ENCODE peak calls at places on chromosomes 16 and 17, in six cellular contexts. One of them, this sample, is unnamed.

GRCh38 chr16:58230259-58230658 is 32.4 kb upstream of the CSNK2A2 start:
- DNase-seq in mesendoderm: no peak
- DNase-seq in H9: no peak
- DNase-seq in H1: no peak
- DNase-seq in mesenchymal stem cell: no peak
- DNase-seq in IMR-90: no peak
- DNase-seq in this sample: no peak

GRCh38 chr16:47136101-47136820 is 7.5 kb downstream of the NETO2 start:
- DNase-seq in mesendoderm: peak
- DNase-seq in H9: no peak
- DNase-seq in H1: no peak
- DNase-seq in mesenchymal stem cell: peak
- DNase-seq in IMR-90: peak
- DNase-seq in this sample: no peak

GRCh38 chr17:49359990-49360795 is 1.9 kb downstream of the ZNF652 start:
- DNase-seq in mesendoderm: no peak
- DNase-seq in H9: peak
- DNase-seq in H1: no peak
- DNase-seq in mesenchymal stem cell: peak
- DNase-seq in IMR-90: no peak
- DNase-seq in this sample: no peak

GRCh38 chr17:34059423-34060220 is 195.5 kb upstream of the CCL2 start:
- DNase-seq in mesendoderm: no peak
- DNase-seq in H9: no peak
- DNase-seq in H1: no peak
- DNase-seq in mesenchymal stem cell: no peak
- DNase-seq in IMR-90: no peak
- DNase-seq in this sample: no peak

GRCh38 chr16:21219551-21219950 is 8.2 kb upstream of the ZP2 start:
- DNase-seq in mesendoderm: no peak
- DNase-seq in H9: no peak
- DNase-seq in H1: no peak
- DNase-seq in mesenchymal stem cell: no peak
- DNase-seq in IMR-90: no peak
- DNase-seq in this sample: no peak

GRCh38 chr17:4953461-4953961 is 2.6 kb downstream of the ENO3 start:
- DNase-seq in mesendoderm: no peak
- DNase-seq in H9: no peak
- DNase-seq in H1: no peak
- DNase-seq in mesenchymal stem cell: no peak
- DNase-seq in IMR-90: peak
- DNase-seq in this sample: no peak

GRCh38 chr17:43356999-43357398 is 41.8 kb upstream of the ARL4D start:
- DNase-seq in mesendoderm: no peak
- DNase-seq in H9: no peak
- DNase-seq in H1: no peak
- DNase-seq in mesenchymal stem cell: peak
- DNase-seq in IMR-90: peak
- DNase-seq in this sample: no peak

GRCh38 chr16:9053006-9053601 is 38.3 kb upstream of the HAPSTR1 start:
- DNase-seq in mesendoderm: peak
- DNase-seq in H9: peak
- DNase-seq in H1: peak
- DNase-seq in mesenchymal stem cell: peak
- DNase-seq in IMR-90: peak
- DNase-seq in this sample: peak

GRCh38 chr17:18966831-18967624 is 15.1 kb downstream of the SLC5A10 start:
- DNase-seq in mesendoderm: peak
- DNase-seq in H9: peak
- DNase-seq in H1: peak
- DNase-seq in mesenchymal stem cell: no peak
- DNase-seq in IMR-90: peak
- DNase-seq in this sample: peak

GRCh38 chr17:76252040-76252954 is 12.0 kb upstream of the RNF157 start:
- DNase-seq in mesendoderm: no peak
- DNase-seq in H9: no peak
- DNase-seq in H1: no peak
- DNase-seq in mesenchymal stem cell: peak
- DNase-seq in IMR-90: peak
- DNase-seq in this sample: no peak

GRCh38 chr17:17091856-17092756 is 49.8 kb downstream of the MPRIP start:
- DNase-seq in mesendoderm: peak
- DNase-seq in H9: no peak
- DNase-seq in H1: no peak
- DNase-seq in mesenchymal stem cell: no peak
- DNase-seq in IMR-90: no peak
- DNase-seq in this sample: no peak

GRCh38 chr17:17093764-17094163 is 51.5 kb downstream of the MPRIP start:
- DNase-seq in mesendoderm: no peak
- DNase-seq in H9: no peak
- DNase-seq in H1: no peak
- DNase-seq in mesenchymal stem cell: no peak
- DNase-seq in IMR-90: no peak
- DNase-seq in this sample: no peak

GRCh38 chr17:17097763-17098345 is 55.6 kb downstream of the MPRIP start:
- DNase-seq in mesendoderm: no peak
- DNase-seq in H9: no peak
- DNase-seq in H1: no peak
- DNase-seq in mesenchymal stem cell: no peak
- DNase-seq in IMR-90: no peak
- DNase-seq in this sample: no peak

GRCh38 chr17:17098426-17099035 is 56.3 kb downstream of the MPRIP start:
- DNase-seq in mesendoderm: no peak
- DNase-seq in H9: no peak
- DNase-seq in H1: no peak
- DNase-seq in mesenchymal stem cell: peak
- DNase-seq in IMR-90: peak
- DNase-seq in this sample: no peak

DNA sequence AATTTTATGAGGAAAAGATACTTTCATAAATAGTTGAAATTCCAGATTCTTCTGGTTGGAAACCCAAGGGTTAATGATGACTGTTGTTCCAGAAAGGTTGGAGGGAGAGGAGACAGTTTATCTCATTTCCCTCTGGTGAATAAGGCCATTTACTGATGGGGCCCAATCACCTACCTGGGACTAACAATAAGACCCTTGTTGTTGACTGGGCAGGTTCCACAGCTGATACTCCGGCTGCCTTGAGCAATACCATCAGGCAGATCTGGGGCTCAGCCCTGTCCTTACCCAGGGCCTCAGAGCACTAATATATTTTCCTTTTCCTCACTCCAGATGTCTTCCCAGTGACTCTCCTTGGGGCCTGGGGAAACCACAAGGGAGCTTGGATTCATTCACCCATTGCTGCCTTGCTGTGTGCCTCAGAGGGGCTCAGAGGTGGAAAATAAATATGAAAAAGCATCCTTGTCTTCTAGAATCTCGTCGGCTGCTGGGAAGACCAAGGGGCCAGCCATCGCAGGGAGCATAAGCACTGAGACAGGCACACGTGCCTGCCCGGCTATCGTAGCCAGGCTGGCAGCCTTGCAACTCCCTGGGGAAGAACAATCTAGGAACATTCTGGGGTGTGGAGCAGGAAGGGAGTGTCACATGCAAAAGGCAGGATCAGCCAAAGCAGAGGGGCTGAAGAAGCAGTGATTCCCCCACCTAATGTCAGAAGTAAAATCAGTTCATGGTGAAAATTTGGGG is 54.4 kb downstream of the MPRIP start:
- DNase-seq in mesendoderm: peak
- DNase-seq in H9: no peak
- DNase-seq in H1: no peak
- DNase-seq in mesenchymal stem cell: peak
- DNase-seq in IMR-90: peak
- DNase-seq in this sample: no peak
- H3K27ac ChIP-seq in mesendoderm: no peak
- H3K27ac ChIP-seq in H9: no peak
- H3K27ac ChIP-seq in H1: peak
- H3K27ac ChIP-seq in mesenchymal stem cell: peak
- H3K27ac ChIP-seq in IMR-90: peak
- H3K27ac ChIP-seq in this sample: no peak

GRCh38 chr17:12625092-12625491 is 40.6 kb upstream of the MYOCD start:
- DNase-seq in mesendoderm: no peak
- DNase-seq in H9: peak
- DNase-seq in H1: no peak
- DNase-seq in mesenchymal stem cell: no peak
- DNase-seq in IMR-90: no peak
- DNase-seq in this sample: no peak
- H2BK5ac ChIP-seq in mesendoderm: peak
- H2BK5ac ChIP-seq in H9: no peak
- H2BK5ac ChIP-seq in H1: peak
- H2BK5ac ChIP-seq in mesenchymal stem cell: no peak
- H2BK5ac ChIP-seq in IMR-90: peak
- H2BK5ac ChIP-seq in this sample: no peak

GRCh38 chr17:17044846-17045561 is 2.7 kb downstream of the MPRIP start:
- DNase-seq in mesendoderm: peak
- DNase-seq in H9: peak
- DNase-seq in H1: no peak
- DNase-seq in mesenchymal stem cell: peak
- DNase-seq in IMR-90: peak
- DNase-seq in this sample: no peak

GRCh38 chr17:17042851-17043667 is 802 bp downstream of the MPRIP start:
- DNase-seq in mesendoderm: peak
- DNase-seq in H9: peak
- DNase-seq in H1: no peak
- DNase-seq in mesenchymal stem cell: peak
- DNase-seq in IMR-90: peak
- DNase-seq in this sample: peak

GRCh38 chr17:17042381-17042736 is at the start of gene MPRIP:
- DNase-seq in mesendoderm: no peak
- DNase-seq in H9: no peak
- DNase-seq in H1: no peak
- DNase-seq in mesenchymal stem cell: no peak
- DNase-seq in IMR-90: no peak
- DNase-seq in this sample: no peak

GRCh38 chr17:17041571-17042380 is 481 bp upstream of the MPRIP start:
- DNase-seq in mesendoderm: peak
- DNase-seq in H9: peak
- DNase-seq in H1: peak
- DNase-seq in mesenchymal stem cell: peak
- DNase-seq in IMR-90: peak
- DNase-seq in this sample: peak

GRCh38 chr17:17043668-17044226 is 1.5 kb downstream of the MPRIP start:
- DNase-seq in mesendoderm: peak
- DNase-seq in H9: peak
- DNase-seq in H1: no peak
- DNase-seq in mesenchymal stem cell: peak
- DNase-seq in IMR-90: peak
- DNase-seq in this sample: peak
- H3K27ac ChIP-seq in mesendoderm: no peak
- H3K27ac ChIP-seq in H9: no peak
- H3K27ac ChIP-seq in H1: no peak
- H3K27ac ChIP-seq in mesenchymal stem cell: peak
- H3K27ac ChIP-seq in IMR-90: peak
- H3K27ac ChIP-seq in this sample: no peak

DNA sequence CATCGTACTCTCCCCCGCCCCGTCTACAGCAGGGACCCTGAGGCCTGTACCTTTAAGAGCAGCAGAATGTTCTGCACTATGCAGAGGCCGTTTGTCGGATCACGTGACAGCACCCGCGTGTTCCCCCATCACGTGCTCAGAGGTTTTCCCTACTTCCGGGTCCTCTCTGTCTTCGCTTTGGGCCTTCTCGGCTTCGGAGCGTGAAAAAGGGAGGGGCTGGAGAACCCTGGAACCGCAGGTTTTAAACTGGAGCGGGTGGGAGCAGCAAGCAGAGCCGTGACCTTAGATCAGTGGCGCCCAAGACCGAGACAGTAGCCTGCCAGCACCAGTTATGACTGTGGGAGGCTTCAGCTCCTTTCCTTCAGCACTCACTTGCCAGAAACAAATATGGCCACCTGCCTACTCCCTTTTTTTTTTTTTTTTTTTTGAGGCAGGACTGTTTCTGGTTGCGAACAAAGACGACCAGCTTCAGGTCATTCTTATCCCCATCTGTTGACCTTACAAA is at the start of gene CLN3:
- DNase-seq in mesendoderm: peak
- DNase-seq in H9: peak
- DNase-seq in H1: peak
- DNase-seq in mesenchymal stem cell: peak
- DNase-seq in IMR-90: peak
- DNase-seq in this sample: peak
- H2BK5ac ChIP-seq in mesendoderm: peak
- H2BK5ac ChIP-seq in H9: peak
- H2BK5ac ChIP-seq in H1: peak
- H2BK5ac ChIP-seq in mesenchymal stem cell: peak
- H2BK5ac ChIP-seq in IMR-90: peak
- H2BK5ac ChIP-seq in this sample: peak

DNA sequence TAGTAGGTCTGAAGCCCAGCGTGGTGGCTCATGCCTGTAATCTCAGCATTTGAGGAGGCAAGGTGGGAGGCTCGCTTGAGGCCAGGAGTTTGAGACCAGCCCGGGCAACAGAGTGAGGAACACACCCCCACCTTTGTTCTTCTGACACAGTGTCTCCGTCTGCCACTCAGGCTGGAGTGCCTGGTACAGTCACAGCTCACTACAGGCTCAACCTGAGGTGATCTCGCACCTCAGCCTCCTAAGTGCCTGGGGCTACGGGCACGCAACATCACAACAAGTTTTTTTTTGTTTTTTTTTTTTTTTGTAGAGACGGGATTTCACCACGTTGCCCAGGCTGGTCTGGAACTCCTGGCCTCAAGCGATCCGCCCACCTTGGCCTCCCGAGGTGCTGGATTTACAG is 6.7 kb upstream of the TLCD3A start:
- DNase-seq in mesendoderm: peak
- DNase-seq in H9: no peak
- DNase-seq in H1: no peak
- DNase-seq in mesenchymal stem cell: no peak
- DNase-seq in IMR-90: no peak
- DNase-seq in this sample: no peak
- H3K27ac ChIP-seq in mesendoderm: no peak
- H3K27ac ChIP-seq in H9: no peak
- H3K27ac ChIP-seq in H1: no peak
- H3K27ac ChIP-seq in mesenchymal stem cell: no peak
- H3K27ac ChIP-seq in IMR-90: no peak
- H3K27ac ChIP-seq in this sample: no peak

DNA sequence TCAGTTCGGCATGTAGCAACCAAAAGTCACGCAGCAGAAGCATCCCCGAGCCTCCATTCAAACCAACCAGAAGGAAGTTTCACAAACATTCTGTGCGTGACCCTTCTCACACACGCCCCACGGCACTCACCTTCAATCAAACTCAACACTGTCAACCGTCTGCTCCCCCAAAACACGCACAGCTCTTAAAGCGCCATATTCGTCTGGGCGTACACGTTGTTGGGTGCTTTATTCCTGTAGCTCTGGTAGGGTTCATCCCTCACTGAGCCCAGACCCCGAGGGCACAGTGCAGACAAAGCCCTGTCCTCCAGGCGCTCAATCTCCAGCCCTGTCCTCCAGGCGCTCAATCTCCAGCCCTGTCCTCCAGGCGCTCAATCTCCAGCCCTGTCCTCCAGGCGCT is 2.2 kb downstream of the RAB40B start:
- DNase-seq in mesendoderm: no peak
- DNase-seq in H9: no peak
- DNase-seq in H1: no peak
- DNase-seq in mesenchymal stem cell: no peak
- DNase-seq in IMR-90: no peak
- DNase-seq in this sample: no peak
- H2BK5ac ChIP-seq in mesendoderm: no peak
- H2BK5ac ChIP-seq in H9: no peak
- H2BK5ac ChIP-seq in H1: no peak
- H2BK5ac ChIP-seq in mesenchymal stem cell: no peak
- H2BK5ac ChIP-seq in IMR-90: no peak
- H2BK5ac ChIP-seq in this sample: no peak